ENCODE peak calls at places on chromosomes 3 and 15, in seven cellular contexts. One of them, this sample, is unnamed. For H3K4me1, the result is how much of the 10 kb centered on the place peaks cover.

GRCh38 chr15:67042490-67043181 is 22.8 kb upstream of the SMAD3 start:
- DNase-seq in CD8-positive, alpha-beta T cell: no peak
- DNase-seq in breast epithelium: no peak
- DNase-seq in body of pancreas: no peak
- DNase-seq in HepG2: no peak
- DNase-seq in A549: no peak
- DNase-seq in fibroblast of lung: peak
- DNase-seq in this sample: no peak

GRCh38 chr3:183254816-183255730 is 2.0 kb downstream of the B3GNT5 start:
- DNase-seq in CD8-positive, alpha-beta T cell: no peak
- DNase-seq in breast epithelium: no peak
- DNase-seq in body of pancreas: no peak
- DNase-seq in HepG2: no peak
- DNase-seq in A549: no peak
- DNase-seq in fibroblast of lung: peak
- DNase-seq in this sample: no peak

GRCh38 chr3:159674583-159674982 is 314.1 kb upstream of the IL12A start:
- DNase-seq in CD8-positive, alpha-beta T cell: no peak
- DNase-seq in breast epithelium: no peak
- DNase-seq in body of pancreas: no peak
- DNase-seq in HepG2: no peak
- DNase-seq in A549: no peak
- DNase-seq in fibroblast of lung: no peak
- DNase-seq in this sample: no peak

GRCh38 chr3:138219255-138219654 is 32.2 kb downstream of the ARMC8 start:
- DNase-seq in CD8-positive, alpha-beta T cell: no peak
- DNase-seq in breast epithelium: no peak
- DNase-seq in body of pancreas: no peak
- DNase-seq in HepG2: no peak
- DNase-seq in A549: no peak
- DNase-seq in fibroblast of lung: no peak
- DNase-seq in this sample: no peak

GRCh38 chr15:101357333-101357732 is 62.3 kb upstream of the SNRPA1 start:
- DNase-seq in CD8-positive, alpha-beta T cell: no peak
- DNase-seq in breast epithelium: no peak
- DNase-seq in body of pancreas: no peak
- DNase-seq in HepG2: no peak
- DNase-seq in A549: no peak
- DNase-seq in fibroblast of lung: no peak
- DNase-seq in this sample: no peak

GRCh38 chr3:126970101-126970500 is 12.8 kb upstream of the PLXNA1 start:
- DNase-seq in CD8-positive, alpha-beta T cell: no peak
- DNase-seq in breast epithelium: no peak
- DNase-seq in body of pancreas: no peak
- DNase-seq in HepG2: no peak
- DNase-seq in A549: no peak
- DNase-seq in fibroblast of lung: no peak
- DNase-seq in this sample: no peak

GRCh38 chr3:71707600-71707999 is 17.6 kb downstream of the EIF4E3 start:
- DNase-seq in CD8-positive, alpha-beta T cell: no peak
- DNase-seq in breast epithelium: no peak
- DNase-seq in body of pancreas: no peak
- DNase-seq in HepG2: no peak
- DNase-seq in A549: peak
- DNase-seq in fibroblast of lung: peak
- DNase-seq in this sample: no peak

GRCh38 chr15:75349851-75350588 is 3.2 kb downstream of the NEIL1 start:
- DNase-seq in CD8-positive, alpha-beta T cell: peak
- DNase-seq in breast epithelium: no peak
- DNase-seq in body of pancreas: peak
- DNase-seq in HepG2: no peak
- DNase-seq in A549: no peak
- DNase-seq in fibroblast of lung: no peak
- DNase-seq in this sample: peak

GRCh38 chr3:124386006-124386405 is 344.2 kb upstream of the UMPS start:
- DNase-seq in CD8-positive, alpha-beta T cell: no peak
- DNase-seq in breast epithelium: no peak
- DNase-seq in body of pancreas: no peak
- DNase-seq in HepG2: no peak
- DNase-seq in A549: no peak
- DNase-seq in fibroblast of lung: no peak
- DNase-seq in this sample: no peak

GRCh38 chr15:49814709-49815108 is 193.9 kb downstream of the DTWD1 start:
- DNase-seq in CD8-positive, alpha-beta T cell: no peak
- DNase-seq in breast epithelium: no peak
- DNase-seq in body of pancreas: no peak
- DNase-seq in HepG2: no peak
- DNase-seq in A549: no peak
- DNase-seq in fibroblast of lung: no peak
- DNase-seq in this sample: no peak

GRCh38 chr3:134294302-134294925 is 43.8 kb upstream of the RYK start:
- DNase-seq in CD8-positive, alpha-beta T cell: peak
- DNase-seq in breast epithelium: no peak
- DNase-seq in body of pancreas: no peak
- DNase-seq in HepG2: no peak
- DNase-seq in A549: no peak
- DNase-seq in fibroblast of lung: peak
- DNase-seq in this sample: no peak

GRCh38 chr15:68352401-68353062 is 75.0 kb downstream of the FEM1B start:
- DNase-seq in CD8-positive, alpha-beta T cell: no peak
- DNase-seq in breast epithelium: no peak
- DNase-seq in body of pancreas: peak
- DNase-seq in HepG2: no peak
- DNase-seq in A549: peak
- DNase-seq in fibroblast of lung: peak
- DNase-seq in this sample: no peak

GRCh38 chr15:56532766-56533455 is 68.0 kb upstream of the MNS1 start:
- DNase-seq in CD8-positive, alpha-beta T cell: no peak
- DNase-seq in breast epithelium: no peak
- DNase-seq in body of pancreas: no peak
- DNase-seq in HepG2: no peak
- DNase-seq in A549: no peak
- DNase-seq in fibroblast of lung: peak
- DNase-seq in this sample: no peak

GRCh38 chr15:90956551-90957104 is 1.9 kb downstream of the RCCD1 start:
- DNase-seq in CD8-positive, alpha-beta T cell: peak
- DNase-seq in breast epithelium: peak
- DNase-seq in body of pancreas: peak
- DNase-seq in HepG2: no peak
- DNase-seq in A549: peak
- DNase-seq in fibroblast of lung: peak
- DNase-seq in this sample: peak

GRCh38 chr3:162195147-162195546 is 698.5 kb downstream of the OTOL1 start:
- DNase-seq in CD8-positive, alpha-beta T cell: no peak
- DNase-seq in breast epithelium: no peak
- DNase-seq in body of pancreas: no peak
- DNase-seq in HepG2: no peak
- DNase-seq in A549: no peak
- DNase-seq in fibroblast of lung: no peak
- DNase-seq in this sample: no peak

GRCh38 chr3:142863010-142863787 is 25.7 kb downstream of the PCOLCE2 start:
- DNase-seq in CD8-positive, alpha-beta T cell: no peak
- DNase-seq in breast epithelium: no peak
- DNase-seq in body of pancreas: no peak
- DNase-seq in HepG2: no peak
- DNase-seq in A549: no peak
- DNase-seq in fibroblast of lung: peak
- DNase-seq in this sample: no peak

GRCh38 chr3:32992310-32992686 is 40.9 kb downstream of the CCR4 start:
- DNase-seq in CD8-positive, alpha-beta T cell: no peak
- DNase-seq in breast epithelium: no peak
- DNase-seq in body of pancreas: no peak
- DNase-seq in HepG2: no peak
- DNase-seq in A549: no peak
- DNase-seq in fibroblast of lung: no peak
- DNase-seq in this sample: no peak

GRCh38 chr3:32991781-32992180 is 40.3 kb downstream of the CCR4 start:
- DNase-seq in CD8-positive, alpha-beta T cell: no peak
- DNase-seq in breast epithelium: no peak
- DNase-seq in body of pancreas: no peak
- DNase-seq in HepG2: no peak
- DNase-seq in A549: no peak
- DNase-seq in fibroblast of lung: no peak
- DNase-seq in this sample: no peak

GRCh38 chr3:32994045-32994444 is 42.6 kb downstream of the CCR4 start:
- DNase-seq in CD8-positive, alpha-beta T cell: no peak
- DNase-seq in breast epithelium: no peak
- DNase-seq in body of pancreas: no peak
- DNase-seq in HepG2: no peak
- DNase-seq in A549: no peak
- DNase-seq in fibroblast of lung: no peak
- DNase-seq in this sample: no peak

GRCh38 chr3:32990116-32990515 is 38.7 kb downstream of the CCR4 start:
- DNase-seq in CD8-positive, alpha-beta T cell: no peak
- DNase-seq in breast epithelium: no peak
- DNase-seq in body of pancreas: no peak
- DNase-seq in HepG2: no peak
- DNase-seq in A549: no peak
- DNase-seq in fibroblast of lung: no peak
- DNase-seq in this sample: no peak
- H3K4me1 ChIP-seq in CD8-positive, alpha-beta T cell: under half
- H3K4me1 ChIP-seq in breast epithelium: under half
- H3K4me1 ChIP-seq in body of pancreas: under half
- H3K4me1 ChIP-seq in HepG2: under half
- H3K4me1 ChIP-seq in A549: under half
- H3K4me1 ChIP-seq in fibroblast of lung: under half
- H3K4me1 ChIP-seq in this sample: under half

GRCh38 chr3:28595364-28595763 is 246.7 kb upstream of the AZI2 start:
- DNase-seq in CD8-positive, alpha-beta T cell: no peak
- DNase-seq in breast epithelium: no peak
- DNase-seq in body of pancreas: no peak
- DNase-seq in HepG2: no peak
- DNase-seq in A549: no peak
- DNase-seq in fibroblast of lung: no peak
- DNase-seq in this sample: no peak

GRCh38 chr3:28590851-28591250 is 242.2 kb upstream of the AZI2 start:
- DNase-seq in CD8-positive, alpha-beta T cell: no peak
- DNase-seq in breast epithelium: no peak
- DNase-seq in body of pancreas: no peak
- DNase-seq in HepG2: no peak
- DNase-seq in A549: no peak
- DNase-seq in fibroblast of lung: peak
- DNase-seq in this sample: no peak

GRCh38 chr3:28587723-28588122 is 239.1 kb upstream of the AZI2 start:
- DNase-seq in CD8-positive, alpha-beta T cell: no peak
- DNase-seq in breast epithelium: no peak
- DNase-seq in body of pancreas: no peak
- DNase-seq in HepG2: no peak
- DNase-seq in A549: no peak
- DNase-seq in fibroblast of lung: no peak
- DNase-seq in this sample: no peak

GRCh38 chr3:28586325-28586724 is 237.7 kb upstream of the AZI2 start:
- DNase-seq in CD8-positive, alpha-beta T cell: no peak
- DNase-seq in breast epithelium: no peak
- DNase-seq in body of pancreas: no peak
- DNase-seq in HepG2: no peak
- DNase-seq in A549: no peak
- DNase-seq in fibroblast of lung: no peak
- DNase-seq in this sample: no peak

GRCh38 chr3:28590216-28590615 is 241.6 kb upstream of the AZI2 start:
- DNase-seq in CD8-positive, alpha-beta T cell: no peak
- DNase-seq in breast epithelium: no peak
- DNase-seq in body of pancreas: no peak
- DNase-seq in HepG2: no peak
- DNase-seq in A549: no peak
- DNase-seq in fibroblast of lung: peak
- DNase-seq in this sample: no peak
- H3K4me3 ChIP-seq in CD8-positive, alpha-beta T cell: no peak
- H3K4me3 ChIP-seq in breast epithelium: no peak
- H3K4me3 ChIP-seq in body of pancreas: no peak
- H3K4me3 ChIP-seq in HepG2: no peak
- H3K4me3 ChIP-seq in A549: no peak
- H3K4me3 ChIP-seq in fibroblast of lung: peak
- H3K4me3 ChIP-seq in this sample: no peak

GRCh38 chr3:172071780-172072179 is 32.4 kb downstream of the FNDC3B start:
- DNase-seq in CD8-positive, alpha-beta T cell: no peak
- DNase-seq in breast epithelium: no peak
- DNase-seq in body of pancreas: no peak
- DNase-seq in HepG2: no peak
- DNase-seq in A549: no peak
- DNase-seq in fibroblast of lung: peak
- DNase-seq in this sample: no peak

GRCh38 chr3:172069473-172069872 is 30.1 kb downstream of the FNDC3B start:
- DNase-seq in CD8-positive, alpha-beta T cell: no peak
- DNase-seq in breast epithelium: no peak
- DNase-seq in body of pancreas: no peak
- DNase-seq in HepG2: no peak
- DNase-seq in A549: no peak
- DNase-seq in fibroblast of lung: no peak
- DNase-seq in this sample: no peak

GRCh38 chr3:172070269-172070668 is 30.9 kb downstream of the FNDC3B start:
- DNase-seq in CD8-positive, alpha-beta T cell: no peak
- DNase-seq in breast epithelium: no peak
- DNase-seq in body of pancreas: no peak
- DNase-seq in HepG2: no peak
- DNase-seq in A549: no peak
- DNase-seq in fibroblast of lung: no peak
- DNase-seq in this sample: no peak

GRCh38 chr3:172072543-172072942 is 33.2 kb downstream of the FNDC3B start:
- DNase-seq in CD8-positive, alpha-beta T cell: no peak
- DNase-seq in breast epithelium: no peak
- DNase-seq in body of pancreas: no peak
- DNase-seq in HepG2: no peak
- DNase-seq in A549: no peak
- DNase-seq in fibroblast of lung: peak
- DNase-seq in this sample: no peak

DNA sequence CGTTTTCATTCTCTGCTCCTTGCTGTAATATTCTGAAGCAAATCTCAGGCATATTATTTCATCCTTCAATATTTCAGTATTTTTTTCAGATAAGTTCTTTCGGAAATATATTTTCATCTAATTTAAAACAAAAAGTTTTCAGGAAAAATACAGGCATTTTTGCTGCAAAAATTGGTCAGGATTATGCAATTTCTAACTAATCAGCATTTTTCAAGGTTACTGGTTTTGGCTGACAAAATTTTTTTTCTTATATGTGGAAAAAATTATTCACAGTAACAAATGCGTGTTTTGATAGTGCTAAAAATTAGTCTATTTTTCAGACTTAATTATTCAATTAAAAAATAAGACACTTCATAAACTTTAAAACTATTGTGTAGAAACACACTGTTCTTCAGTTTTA is 31.4 kb downstream of the FNDC3B start:
- DNase-seq in CD8-positive, alpha-beta T cell: no peak
- DNase-seq in breast epithelium: no peak
- DNase-seq in body of pancreas: no peak
- DNase-seq in HepG2: no peak
- DNase-seq in A549: no peak
- DNase-seq in fibroblast of lung: no peak
- DNase-seq in this sample: no peak
- H3K4me1 ChIP-seq in CD8-positive, alpha-beta T cell: under half
- H3K4me1 ChIP-seq in breast epithelium: under half
- H3K4me1 ChIP-seq in body of pancreas: half or more
- H3K4me1 ChIP-seq in HepG2: half or more
- H3K4me1 ChIP-seq in A549: half or more
- H3K4me1 ChIP-seq in fibroblast of lung: under half
- H3K4me1 ChIP-seq in this sample: half or more

DNA sequence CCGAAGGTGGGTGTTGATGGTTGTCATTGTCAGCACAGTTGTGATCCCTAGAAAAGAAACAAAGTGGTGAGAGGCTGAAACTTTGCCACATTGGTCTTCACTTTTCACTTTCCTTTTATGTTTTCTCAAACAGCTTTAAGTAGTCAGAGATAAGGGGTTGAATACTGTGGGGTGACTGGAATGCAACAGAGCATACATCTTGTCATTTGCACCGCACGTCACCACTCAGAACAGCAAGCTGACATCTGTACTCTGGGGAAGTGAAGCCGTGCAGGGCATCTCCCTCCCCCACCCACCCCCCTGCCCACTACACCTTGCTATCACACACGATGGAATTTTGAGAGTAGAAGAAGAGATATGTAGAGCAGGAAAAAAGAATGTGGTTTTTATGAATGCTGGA is 211.7 kb downstream of the GABRB3 start:
- DNase-seq in CD8-positive, alpha-beta T cell: no peak
- DNase-seq in breast epithelium: no peak
- DNase-seq in body of pancreas: no peak
- DNase-seq in HepG2: no peak
- DNase-seq in A549: no peak
- DNase-seq in fibroblast of lung: no peak
- DNase-seq in this sample: no peak
- H3K4me3 ChIP-seq in CD8-positive, alpha-beta T cell: no peak
- H3K4me3 ChIP-seq in breast epithelium: no peak
- H3K4me3 ChIP-seq in body of pancreas: no peak
- H3K4me3 ChIP-seq in HepG2: no peak
- H3K4me3 ChIP-seq in A549: no peak
- H3K4me3 ChIP-seq in fibroblast of lung: no peak
- H3K4me3 ChIP-seq in this sample: no peak

This sample was measured in lower lobe of right lung.